ENCODE peak calls at places on chromosomes 6 and 20, in nine cellular contexts. W is HT1080; X is suprapubic skin; J is erythroblast; U is naive thymus-derived CD8-positive, alpha-beta T cell; Y is IMR-90; N is COR-L47; S is right atrium auricular region; M is AML-193. I is an unnamed sample.
A peak's percentile ranks its signal among the peaks of the same experiment; 100 is the strongest.

GRCh38 chr6:145822432-145822831 is 7.8 kb upstream of the FBXO30 start:
- DNase-seq in Y (no peak), N (no peak), M (no peak), X (no peak), J (no peak), U (no peak), S (no peak), W (no peak), I (no peak)

GRCh38 chr6:17741507-17741906 is 34.8 kb upstream of the NUP153 start:
- DNase-seq in X (no peak), N (no peak), W (no peak), Y (no peak), M (no peak), S (no peak), J (no peak), U (no peak), I (no peak)

GRCh38 chr6:113954653-113955052 is 16.3 kb downstream of the HDAC2 start:
- DNase-seq in S (no peak), U (no peak), J (no peak), X (no peak), N (no peak), W (no peak), M (no peak), Y (peak; percentile 25), I (no peak)

GRCh38 chr6:33427585-33428218 is 7.8 kb downstream of the SYNGAP1 start:
- DNase-seq in J (peak; percentile 74), S (no peak), X (no peak), N (peak; percentile 18), W (peak; percentile 32), Y (no peak), U (peak; percentile 66), M (no peak), I (no peak)

GRCh38 chr6:148414836-148415235 is 72.2 kb downstream of the SASH1 start:
- DNase-seq in J (no peak), U (no peak), Y (peak; percentile 68), X (no peak), N (no peak), M (no peak), W (peak; percentile 77), S (no peak), I (peak; percentile 87)

GRCh38 chr20:8150591-8150990 is 18.5 kb downstream of the PLCB1 start:
- DNase-seq in U (no peak), S (no peak), N (no peak), W (no peak), X (no peak), Y (no peak), J (no peak), M (no peak), I (peak; percentile 60)

GRCh38 chr20:10447028-10447427 is 11.9 kb downstream of the SLX4IP start:
- DNase-seq in W (peak; percentile 69), U (no peak), S (no peak), X (no peak), M (peak; percentile 86), J (peak; percentile 68), N (peak; percentile 40), Y (peak; percentile 84), I (peak; percentile 72)

GRCh38 chr6:52834481-52834880 is 6.1 kb downstream of the GSTA5 start:
- DNase-seq in M (no peak), J (no peak), N (no peak), S (no peak), Y (peak; percentile 18), W (no peak), X (no peak), U (no peak), I (peak; percentile 51)

GRCh38 chr6:69423785-69424184 is 373.0 kb downstream of the LMBRD1 start:
- DNase-seq in W (no peak), U (no peak), Y (no peak), S (no peak), J (no peak), M (no peak), N (no peak), X (no peak), I (no peak)

GRCh38 chr6:74606488-74607135 is 599.2 kb downstream of the COL12A1 start:
- DNase-seq in N (no peak), M (peak; percentile 41), U (no peak), X (no peak), S (no peak), Y (peak; percentile 96), W (peak; percentile 88), J (no peak), I (peak; percentile 97)

GRCh38 chr20:59101956-59102355 is 59.4 kb upstream of the PRELID3B start:
- DNase-seq in M (no peak), N (no peak), S (no peak), Y (no peak), W (no peak), J (no peak), X (no peak), U (no peak), I (no peak)

GRCh38 chr20:1377984-1378742 is 14.7 kb downstream of the FKBP1A start:
- DNase-seq in J (no peak), X (no peak), U (no peak), M (no peak), Y (peak; percentile 67), W (peak; percentile 93), N (no peak), S (no peak), I (peak; percentile 26)

GRCh38 chr20:57558614-57559285 is 2.2 kb upstream of the PCK1 start:
- DNase-seq in N (no peak), J (no peak), M (no peak), S (no peak), W (no peak), U (no peak), Y (no peak), X (no peak), I (no peak)

GRCh38 chr20:33862709-33863403 is 51.7 kb downstream of the CHMP4B start:
- DNase-seq in J (peak; percentile 18), U (peak; percentile 18), W (peak; percentile 75), X (no peak), M (peak; percentile 1), Y (peak; percentile 78), S (peak; percentile 64), N (peak; percentile 32), I (peak; percentile 84)

GRCh38 chr6:144219056-144219685 is 66.0 kb upstream of the UTRN start:
- DNase-seq in Y (peak; percentile 71), X (no peak), S (no peak), M (peak; percentile 85), U (no peak), W (peak; percentile 31), N (peak; percentile 4), J (peak; percentile 58), I (peak; percentile 79)

GRCh38 chr6:43970913-43971775 is 156.1 kb downstream of the MRPL14 start:
- DNase-seq in U (no peak), S (no peak), J (peak; percentile 57), M (no peak), Y (peak; percentile 46), X (no peak), W (no peak), N (no peak), I (no peak)

GRCh38 chr20:44253528-44253927 is 6.4 kb downstream of the GDAP1L1 start:
- DNase-seq in U (no peak), Y (no peak), M (no peak), X (no peak), W (no peak), J (peak; percentile 21), S (no peak), N (no peak), I (no peak)

GRCh38 chr20:33516882-33517281 is 27.0 kb downstream of the CBFA2T2 start:
- DNase-seq in Y (peak; percentile 11), N (no peak), W (no peak), M (no peak), S (no peak), U (no peak), X (no peak), J (no peak), I (peak; percentile 32)

GRCh38 chr20:10609726-10610125 is 64.1 kb downstream of the JAG1 start:
- DNase-seq in M (no peak), S (no peak), U (no peak), W (no peak), X (no peak), N (no peak), Y (peak; percentile 35), J (no peak), I (peak; percentile 80)

GRCh38 chr6:56659721-56660373 is 17.2 kb upstream of the DST start:
- DNase-seq in N (no peak), U (no peak), W (no peak), M (no peak), S (no peak), Y (no peak), X (no peak), J (no peak), I (no peak)